ENCODE peak calls at places on chromosomes 6 and 20, in seven cellular contexts. B, O, W, L, X, U and A are unnamed samples.

GRCh38 chr6:146200136-146200708 is 171.4 kb downstream of the GRM1 start:
- DNase-seq in B (no peak), O (no peak), W (no peak), L (peak; percentile 3), X (no peak), U (no peak), A (no peak)

GRCh38 chr6:158769696-158770446 is 49.3 kb downstream of the EZR start:
- DNase-seq in B (no peak), O (peak; percentile 28), W (no peak), L (no peak), X (no peak), U (no peak), A (no peak)

GRCh38 chr6:159871241-159871640 is 19.5 kb upstream of the MAS1 start:
- DNase-seq in B (no peak), O (peak; percentile 46), W (no peak), L (no peak), X (no peak), U (no peak), A (no peak)

GRCh38 chr20:46307999-46308257 is 370 bp downstream of the CDH22 start:
- DNase-seq in B (no peak), O (no peak), W (no peak), L (no peak), X (no peak), U (no peak), A (no peak)

GRCh38 chr20:17747431-17747846 is 47.7 kb downstream of the BANF2 start:
- DNase-seq in B (no peak), O (peak; percentile 73), W (peak; percentile 88), L (peak; percentile 92), X (peak; percentile 61), U (peak; percentile 90), A (peak; percentile 86)

GRCh38 chr20:52438326-52438963 is 246.9 kb upstream of the ZFP64 start:
- DNase-seq in B (peak; percentile 10), O (no peak), W (no peak), L (no peak), X (no peak), U (no peak), A (no peak)

GRCh38 chr20:658202-658601 is 5.2 kb upstream of the SRXN1 start:
- DNase-seq in B (no peak), O (no peak), W (no peak), L (no peak), X (no peak), U (no peak), A (no peak)

GRCh38 chr6:37083243-37084138 is 78.0 kb downstream of the FGD2 start:
- DNase-seq in B (no peak), O (peak; percentile 98), W (no peak), L (peak; percentile 18), X (peak; percentile 67), U (peak; percentile 26), A (peak; percentile 98)

GRCh38 chr20:63857751-63858392 is 3.4 kb upstream of the ABHD16B start:
- DNase-seq in B (no peak), O (peak; percentile 37), W (peak; percentile 25), L (no peak), X (no peak), U (no peak), A (peak; percentile 68)

GRCh38 chr6:24766685-24767462 is 7.9 kb upstream of the GMNN start:
- DNase-seq in B (peak; percentile 41), O (peak; percentile 61), W (peak; percentile 72), L (no peak), X (no peak), U (peak; percentile 70), A (peak; percentile 48)

GRCh38 chr20:43724383-43724782 is 2.4 kb downstream of the GTSF1L start:
- DNase-seq in B (no peak), O (no peak), W (no peak), L (no peak), X (no peak), U (no peak), A (no peak)

GRCh38 chr6:155201461-155202226 is 62.2 kb upstream of the CLDN20 start:
- DNase-seq in B (no peak), O (peak; percentile 39), W (peak; percentile 92), L (peak; percentile 56), X (no peak), U (peak; percentile 76), A (peak; percentile 82)

GRCh38 chr20:53547664-53548239 is 45.9 kb downstream of the ZNF217 start:
- DNase-seq in B (peak; percentile 50), O (peak; percentile 82), W (peak; percentile 79), L (peak; percentile 48), X (no peak), U (peak; percentile 85), A (peak; percentile 76)

GRCh38 chr20:18669241-18670019 is 81.6 kb downstream of the DTD1 start:
- DNase-seq in B (no peak), O (peak; percentile 42), W (no peak), L (peak; percentile 15), X (no peak), U (no peak), A (peak; percentile 11)

GRCh38 chr20:61535536-61535935 is 283.5 kb downstream of the CDH4 start:
- DNase-seq in B (no peak), O (no peak), W (no peak), L (no peak), X (no peak), U (no peak), A (no peak)

GRCh38 chr6:44126320-44127149 is 717 bp downstream of the MRPL14 start:
- DNase-seq in B (peak; percentile 60), O (peak; percentile 73), W (peak; percentile 79), L (peak; percentile 86), X (peak; percentile 82), U (peak; percentile 81), A (peak; percentile 88)

GRCh38 chr6:76776876-76777275 is 686.4 kb downstream of the HTR1B start:
- DNase-seq in B (no peak), O (no peak), W (no peak), L (no peak), X (no peak), U (no peak), A (no peak)

GRCh38 chr6:72669324-72669723 is 47.5 kb downstream of the KCNQ5 start:
- DNase-seq in B (peak; percentile 15), O (no peak), W (no peak), L (no peak), X (no peak), U (no peak), A (no peak)

GRCh38 chr6:166626177-166627038 is 643 bp downstream of the RPS6KA2 start:
- DNase-seq in B (peak; percentile 61), O (peak; percentile 40), W (peak; percentile 22), L (no peak), X (peak; percentile 70), U (peak; percentile 35), A (peak; percentile 58)

GRCh38 chr6:148999501-148999900 is 252.7 kb downstream of the UST start:
- DNase-seq in B (no peak), O (peak; percentile 70), W (peak; percentile 80), L (peak; percentile 41), X (no peak), U (peak; percentile 11), A (no peak)

GRCh38 chr6:28105286-28105685 is 19.1 kb upstream of the ZSCAN16 start:
- DNase-seq in B (no peak), O (no peak), W (peak; percentile 46), L (no peak), X (no peak), U (peak; percentile 28), A (peak; percentile 18)

GRCh38 chr6:38015341-38015740 is 195.8 kb downstream of the ZFAND3 start:
- DNase-seq in B (no peak), O (no peak), W (no peak), L (no peak), X (no peak), U (no peak), A (no peak)

GRCh38 chr6:112951829-112952228 is 604.7 kb downstream of the RFPL4B start:
- DNase-seq in B (no peak), O (peak; percentile 70), W (no peak), L (no peak), X (no peak), U (no peak), A (peak; percentile 72)

GRCh38 chr20:7858851-7859250 is 81.4 kb downstream of the HAO1 start:
- DNase-seq in B (no peak), O (no peak), W (no peak), L (no peak), X (no peak), U (no peak), A (no peak)

GRCh38 chr6:150128425-150128824 is 14.4 kb upstream of the PPP1R14C start:
- DNase-seq in B (no peak), O (no peak), W (no peak), L (no peak), X (no peak), U (no peak), A (no peak)

GRCh38 chr6:115733426-115733825 is 327.3 kb downstream of the FRK start:
- DNase-seq in B (no peak), O (no peak), W (no peak), L (no peak), X (no peak), U (no peak), A (no peak)

GRCh38 chr6:129317931-129318820 is 391.8 kb downstream of the ARHGAP18 start:
- DNase-seq in B (no peak), O (peak; percentile 75), W (peak; percentile 44), L (peak; percentile 9), X (no peak), U (peak; percentile 12), A (peak; percentile 69)

GRCh38 chr6:11423667-11424066 is 113.9 kb upstream of the TMEM170B start:
- DNase-seq in B (no peak), O (no peak), W (no peak), L (no peak), X (no peak), U (no peak), A (no peak)

GRCh38 chr20:38246357-38247165 is 14.0 kb downstream of the KIAA1755 start:
- DNase-seq in B (no peak), O (peak; percentile 51), W (no peak), L (no peak), X (no peak), U (no peak), A (no peak)

GRCh38 chr20:7893019-7893730 is 47.1 kb downstream of the HAO1 start:
- DNase-seq in B (no peak), O (no peak), W (no peak), L (no peak), X (no peak), U (no peak), A (peak; percentile 37)

GRCh38 chr6:90820436-90820835 is 233.6 kb upstream of the MAP3K7 start:
- DNase-seq in B (no peak), O (no peak), W (peak; percentile 8), L (no peak), X (no peak), U (no peak), A (no peak)

GRCh38 chr6:93420163-93420806 is 926 bp upstream of the EPHA7 start:
- DNase-seq in B (no peak), O (no peak), W (no peak), L (no peak), X (no peak), U (no peak), A (no peak)